ENCODE peak calls at places on chromosomes 7 and 10, in four cellular contexts. F, A, O and I are unnamed samples.

GRCh38 chr10:79270471-79271246 is 76.6 kb upstream of the PPIF start:
- DNase-seq in F (no peak), O (peak), A (no peak), I (no peak)

GRCh38 chr10:91556691-91557529 is 76.0 kb downstream of the PPP1R3C start:
- DNase-seq in A (no peak), O (no peak), F (no peak), I (peak)

GRCh38 chr7:51009716-51010496 is 227.2 kb upstream of the GRB10 start:
- DNase-seq in F (peak), A (peak), O (no peak), I (no peak)

GRCh38 chr7:37945336-37945735 is 24.9 kb downstream of the EPDR1 start:
- DNase-seq in F (peak), O (no peak), A (no peak), I (no peak)

GRCh38 chr10:69475433-69475830 is 24.2 kb downstream of the TSPAN15 start:
- DNase-seq in A (no peak), F (peak), O (no peak), I (no peak)

GRCh38 chr10:4285121-4285520 is 500.1 kb upstream of the KLF6 start:
- DNase-seq in O (no peak), A (no peak), F (peak), I (no peak)

GRCh38 chr10:131188494-131188893 is 123.0 kb downstream of the TCERG1L start:
- DNase-seq in A (no peak), F (no peak), O (no peak), I (no peak)

GRCh38 chr10:110859947-110860376 is 11.8 kb upstream of the PDCD4 start:
- DNase-seq in A (no peak), O (no peak), F (peak), I (no peak)

GRCh38 chr7:5687936-5688673 is 93.4 kb downstream of the RNF216 start:
- DNase-seq in O (no peak), A (no peak), F (no peak), I (no peak)

GRCh38 chr10:90087197-90088007 is 386.0 kb downstream of the KIF20B start:
- DNase-seq in O (no peak), F (peak), A (peak), I (peak)